ENCODE peak calls at places on chromosome 9, in seven cellular contexts. One of them, this sample, is unnamed.
A peak's percentile ranks its signal among the peaks of the same experiment; 100 is the strongest.

GRCh38 chr9:35820076-35820475 is 5.2 kb upstream of the HINT2 start:
- DNase-seq in IMR-90: peak; percentile 77
- DNase-seq in mesenchymal stem cell: no peak
- DNase-seq in neuronal stem cell: no peak
- DNase-seq in H9: no peak
- DNase-seq in mesendoderm: no peak
- DNase-seq in H1: no peak
- DNase-seq in this sample: no peak

GRCh38 chr9:101275671-101276250 is 109.0 kb downstream of the BAAT start:
- DNase-seq in IMR-90: no peak
- DNase-seq in mesenchymal stem cell: no peak
- DNase-seq in neuronal stem cell: no peak
- DNase-seq in H9: no peak
- DNase-seq in mesendoderm: no peak
- DNase-seq in H1: no peak
- DNase-seq in this sample: no peak

GRCh38 chr9:110543631-110544051 is 35.9 kb downstream of the SVEP1 start:
- DNase-seq in IMR-90: no peak
- DNase-seq in mesenchymal stem cell: peak; percentile 17
- DNase-seq in neuronal stem cell: no peak
- DNase-seq in H9: peak; percentile 36
- DNase-seq in mesendoderm: peak; percentile 25
- DNase-seq in H1: no peak
- DNase-seq in this sample: no peak

GRCh38 chr9:91419222-91420191 is 4.1 kb downstream of the NFIL3 start:
- DNase-seq in IMR-90: peak; percentile 97
- DNase-seq in mesenchymal stem cell: peak; percentile 98
- DNase-seq in neuronal stem cell: no peak
- DNase-seq in H9: no peak
- DNase-seq in mesendoderm: peak; percentile 45
- DNase-seq in H1: no peak
- DNase-seq in this sample: peak; percentile 93

GRCh38 chr9:91844170-91844569 is 105.9 kb downstream of the ROR2 start:
- DNase-seq in IMR-90: no peak
- DNase-seq in mesenchymal stem cell: no peak
- DNase-seq in neuronal stem cell: no peak
- DNase-seq in H9: no peak
- DNase-seq in mesendoderm: no peak
- DNase-seq in H1: no peak
- DNase-seq in this sample: peak; percentile 2

GRCh38 chr9:14258840-14259239 is 55.1 kb downstream of the NFIB start:
- DNase-seq in IMR-90: peak; percentile 68
- DNase-seq in mesenchymal stem cell: no peak
- DNase-seq in neuronal stem cell: no peak
- DNase-seq in H9: no peak
- DNase-seq in mesendoderm: no peak
- DNase-seq in H1: no peak
- DNase-seq in this sample: no peak

GRCh38 chr9:15430920-15431844 is 8.5 kb downstream of the SNAPC3 start:
- DNase-seq in IMR-90: no peak
- DNase-seq in mesenchymal stem cell: peak; percentile 13
- DNase-seq in neuronal stem cell: no peak
- DNase-seq in H9: no peak
- DNase-seq in mesendoderm: peak; percentile 28
- DNase-seq in H1: no peak
- DNase-seq in this sample: no peak

GRCh38 chr9:15308511-15308910 is 1.5 kb upstream of the TTC39B start:
- DNase-seq in IMR-90: peak; percentile 85
- DNase-seq in mesenchymal stem cell: peak; percentile 66
- DNase-seq in neuronal stem cell: no peak
- DNase-seq in H9: no peak
- DNase-seq in mesendoderm: no peak
- DNase-seq in H1: no peak
- DNase-seq in this sample: no peak

GRCh38 chr9:2335260-2335659 is 286.3 kb upstream of the VLDLR start:
- DNase-seq in IMR-90: no peak
- DNase-seq in mesenchymal stem cell: no peak
- DNase-seq in neuronal stem cell: no peak
- DNase-seq in H9: no peak
- DNase-seq in mesendoderm: no peak
- DNase-seq in H1: no peak
- DNase-seq in this sample: no peak

GRCh38 chr9:114428466-114428865 is 40.7 kb upstream of the AKNA start:
- DNase-seq in IMR-90: no peak
- DNase-seq in mesenchymal stem cell: no peak
- DNase-seq in neuronal stem cell: no peak
- DNase-seq in H9: no peak
- DNase-seq in mesendoderm: no peak
- DNase-seq in H1: no peak
- DNase-seq in this sample: no peak

GRCh38 chr9:89313842-89314241 is 2.8 kb downstream of the CKS2 start:
- DNase-seq in IMR-90: peak; percentile 46
- DNase-seq in mesenchymal stem cell: peak; percentile 42
- DNase-seq in neuronal stem cell: no peak
- DNase-seq in H9: no peak
- DNase-seq in mesendoderm: no peak
- DNase-seq in H1: no peak
- DNase-seq in this sample: no peak

GRCh38 chr9:92770005-92770995 is 5.7 kb upstream of the BICD2 start:
- DNase-seq in IMR-90: no peak
- DNase-seq in mesenchymal stem cell: peak; percentile 19
- DNase-seq in neuronal stem cell: no peak
- DNase-seq in H9: peak; percentile 73
- DNase-seq in mesendoderm: peak; percentile 62
- DNase-seq in H1: no peak
- DNase-seq in this sample: no peak

GRCh38 chr9:113633782-113634596 is 170.5 kb downstream of the RGS3 start:
- DNase-seq in IMR-90: peak; percentile 36
- DNase-seq in mesenchymal stem cell: no peak
- DNase-seq in neuronal stem cell: no peak
- DNase-seq in H9: no peak
- DNase-seq in mesendoderm: peak; percentile 59
- DNase-seq in H1: no peak
- DNase-seq in this sample: no peak

GRCh38 chr9:33818832-33819500 is 2.0 kb downstream of the UBE2R2 start:
- DNase-seq in IMR-90: peak; percentile 61
- DNase-seq in mesenchymal stem cell: peak; percentile 10
- DNase-seq in neuronal stem cell: no peak
- DNase-seq in H9: no peak
- DNase-seq in mesendoderm: no peak
- DNase-seq in H1: no peak
- DNase-seq in this sample: no peak

GRCh38 chr9:4305586-4305985 is 5.7 kb upstream of the GLIS3 start:
- DNase-seq in IMR-90: no peak
- DNase-seq in mesenchymal stem cell: no peak
- DNase-seq in neuronal stem cell: no peak
- DNase-seq in H9: no peak
- DNase-seq in mesendoderm: no peak
- DNase-seq in H1: no peak
- DNase-seq in this sample: no peak

GRCh38 chr9:131418143-131419028 is 24.5 kb downstream of the PRRC2B start:
- DNase-seq in IMR-90: peak; percentile 41
- DNase-seq in mesenchymal stem cell: peak; percentile 45
- DNase-seq in neuronal stem cell: no peak
- DNase-seq in H9: peak; percentile 56
- DNase-seq in mesendoderm: peak; percentile 82
- DNase-seq in H1: no peak
- DNase-seq in this sample: peak; percentile 37

DNA sequence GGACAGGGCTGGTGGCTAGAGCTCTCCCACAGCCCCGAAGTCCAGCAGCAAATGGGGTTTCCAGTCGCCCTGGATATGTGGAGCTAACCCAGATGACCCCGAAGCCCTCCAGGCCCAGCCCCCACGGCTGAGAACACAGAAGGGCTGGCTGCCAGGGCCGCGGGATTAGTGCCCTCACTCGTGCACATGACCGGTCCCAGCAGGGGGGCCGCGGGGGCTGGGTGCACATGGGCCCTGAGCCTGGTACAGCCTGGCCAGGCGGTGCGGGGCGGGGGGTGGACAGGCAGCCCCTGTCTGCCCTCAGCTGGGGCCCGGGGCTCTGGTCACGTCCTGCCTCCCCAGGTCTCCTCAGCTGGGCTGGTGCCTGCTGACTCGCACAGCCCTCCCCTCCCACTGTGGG is 5.9 kb downstream of the SSNA1 start:
- DNase-seq in IMR-90: no peak
- DNase-seq in mesenchymal stem cell: no peak
- DNase-seq in neuronal stem cell: no peak
- DNase-seq in H9: no peak
- DNase-seq in mesendoderm: no peak
- DNase-seq in H1: no peak
- DNase-seq in this sample: no peak
- H4K8ac ChIP-seq in IMR-90: no peak overlapping the region
- H4K8ac ChIP-seq in mesenchymal stem cell: no peak overlapping the region
- H4K8ac ChIP-seq in neuronal stem cell: no peak overlapping the region
- H4K8ac ChIP-seq in H9: no peak overlapping the region
- H4K8ac ChIP-seq in mesendoderm: no peak overlapping the region
- H4K8ac ChIP-seq in H1: peak overlapping the region; percentile 36
- H4K8ac ChIP-seq in this sample: no peak overlapping the region

DNA sequence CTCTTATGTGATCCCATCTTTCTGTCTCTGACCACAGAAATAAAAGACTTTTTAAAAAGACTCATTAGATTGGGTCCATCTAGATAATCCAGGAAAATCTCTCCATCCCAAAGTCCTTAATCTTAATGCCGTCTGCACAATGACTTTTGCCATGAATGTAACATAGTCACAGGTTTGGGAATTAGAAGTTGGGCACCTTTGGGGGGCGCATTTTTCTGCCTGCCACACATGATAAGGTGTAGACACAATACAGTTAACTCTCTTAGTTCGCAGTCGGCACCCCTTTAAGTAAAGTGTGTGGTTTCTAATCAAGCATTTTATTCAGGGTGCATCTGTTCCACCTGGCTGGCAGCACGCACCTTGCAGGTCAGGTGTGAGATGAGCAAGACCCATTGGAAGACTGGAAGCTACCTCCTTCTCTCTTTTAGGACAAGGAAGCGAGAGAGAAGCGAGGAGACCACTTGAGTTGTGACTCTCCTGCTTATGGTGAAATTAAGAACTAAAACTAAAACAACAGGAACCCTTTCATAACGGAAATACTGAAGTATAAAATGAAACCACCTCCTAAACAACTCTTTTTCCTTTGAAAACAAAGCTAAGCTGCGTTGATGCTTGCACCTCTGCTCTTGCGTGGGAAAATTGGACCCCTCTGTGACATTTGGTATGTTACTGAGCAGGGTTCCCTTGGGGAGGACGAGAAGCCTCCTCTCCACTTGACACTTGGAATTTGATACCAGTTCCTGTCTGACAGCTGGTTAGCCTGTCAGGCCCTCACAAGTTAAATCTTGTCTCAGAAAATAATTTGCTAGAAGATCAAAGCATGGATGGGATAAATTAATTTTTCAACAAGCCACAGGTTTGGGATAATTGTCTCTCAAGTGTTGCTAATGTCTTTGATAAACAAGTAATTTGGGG is 304.6 kb upstream of the DMRT1 start:
- DNase-seq in IMR-90: no peak
- DNase-seq in mesenchymal stem cell: no peak
- DNase-seq in neuronal stem cell: no peak
- DNase-seq in H9: no peak
- DNase-seq in mesendoderm: no peak
- DNase-seq in H1: no peak
- DNase-seq in this sample: no peak
- H3K4me1 ChIP-seq in IMR-90: no peaks in the 10 kb centered on the region
- H3K4me1 ChIP-seq in mesenchymal stem cell: peaks cover 3% of the 10 kb centered on the region
- H3K4me1 ChIP-seq in neuronal stem cell: peaks cover 2% of the 10 kb centered on the region
- H3K4me1 ChIP-seq in H9: peaks cover 11% of the 10 kb centered on the region
- H3K4me1 ChIP-seq in mesendoderm: peaks cover 5% of the 10 kb centered on the region
- H3K4me1 ChIP-seq in H1: peaks cover 2% of the 10 kb centered on the region
- H3K4me1 ChIP-seq in this sample: no peaks in the 10 kb centered on the region

DNA sequence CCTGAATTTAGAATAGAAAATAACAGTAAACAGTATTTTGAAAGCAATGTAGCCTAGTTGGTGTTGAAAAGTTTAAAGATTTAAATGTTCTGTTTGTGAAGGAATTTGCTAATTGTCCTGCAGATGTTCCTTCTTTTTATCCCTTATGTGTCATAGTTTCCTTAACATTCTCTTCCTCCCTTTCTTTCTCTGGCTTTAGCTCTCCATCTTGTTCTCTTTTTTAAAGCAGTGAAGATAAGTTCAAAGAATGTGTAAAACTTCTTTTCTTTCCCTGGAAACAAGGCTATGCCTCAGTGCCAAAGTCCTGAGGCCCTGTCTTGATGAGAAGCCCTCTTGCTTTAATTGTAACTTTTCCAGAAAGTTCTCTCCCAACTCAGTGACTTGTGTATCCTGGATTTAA is 24.4 kb upstream of the GAS1 start:
- DNase-seq in IMR-90: no peak
- DNase-seq in mesenchymal stem cell: no peak
- DNase-seq in neuronal stem cell: no peak
- DNase-seq in H9: no peak
- DNase-seq in mesendoderm: no peak
- DNase-seq in H1: no peak
- DNase-seq in this sample: no peak
- H2AK5ac ChIP-seq in IMR-90: no peak overlapping the region
- H2AK5ac ChIP-seq in mesenchymal stem cell: no peak overlapping the region
- H2AK5ac ChIP-seq in neuronal stem cell: no peak overlapping the region
- H2AK5ac ChIP-seq in H9: no peak overlapping the region
- H2AK5ac ChIP-seq in mesendoderm: no peak overlapping the region
- H2AK5ac ChIP-seq in H1: no peak overlapping the region
- H2AK5ac ChIP-seq in this sample: no peak overlapping the region

GRCh38 chr9:38422555-38423245 is 1.6 kb downstream of the IGFBPL1 start:
- DNase-seq in IMR-90: no peak
- DNase-seq in mesenchymal stem cell: no peak
- DNase-seq in neuronal stem cell: no peak
- DNase-seq in H9: no peak
- DNase-seq in mesendoderm: no peak
- DNase-seq in H1: no peak
- DNase-seq in this sample: no peak
- H4K8ac ChIP-seq in IMR-90: no peak overlapping the region
- H4K8ac ChIP-seq in mesenchymal stem cell: no peak overlapping the region
- H4K8ac ChIP-seq in neuronal stem cell: no peak overlapping the region
- H4K8ac ChIP-seq in H9: no peak overlapping the region
- H4K8ac ChIP-seq in mesendoderm: no peak overlapping the region
- H4K8ac ChIP-seq in H1: no peak overlapping the region
- H4K8ac ChIP-seq in this sample: peak overlapping the region; percentile 49

GRCh38 chr9:97748525-97748924 is 51.4 kb upstream of the XPA start:
- DNase-seq in IMR-90: no peak
- DNase-seq in mesenchymal stem cell: no peak
- DNase-seq in neuronal stem cell: no peak
- DNase-seq in H9: no peak
- DNase-seq in mesendoderm: no peak
- DNase-seq in H1: no peak
- DNase-seq in this sample: no peak
- H3K4me1 ChIP-seq in IMR-90: no peaks in the 10 kb centered on the region
- H3K4me1 ChIP-seq in mesenchymal stem cell: peaks cover 4% of the 10 kb centered on the region
- H3K4me1 ChIP-seq in neuronal stem cell: peaks cover 24% of the 10 kb centered on the region
- H3K4me1 ChIP-seq in H9: no peaks in the 10 kb centered on the region
- H3K4me1 ChIP-seq in mesendoderm: no peaks in the 10 kb centered on the region
- H3K4me1 ChIP-seq in H1: peaks cover 3% of the 10 kb centered on the region
- H3K4me1 ChIP-seq in this sample: peaks cover 8% of the 10 kb centered on the region

GRCh38 chr9:95085036-95085770 is 232.3 kb downstream of the FANCC start:
- DNase-seq in IMR-90: no peak
- DNase-seq in mesenchymal stem cell: no peak
- DNase-seq in neuronal stem cell: no peak
- DNase-seq in H9: no peak
- DNase-seq in mesendoderm: no peak
- DNase-seq in H1: no peak
- DNase-seq in this sample: no peak
- H2AK5ac ChIP-seq in IMR-90: no peak overlapping the region
- H2AK5ac ChIP-seq in mesenchymal stem cell: no peak overlapping the region
- H2AK5ac ChIP-seq in neuronal stem cell: peak overlapping the region; percentile 54
- H2AK5ac ChIP-seq in H9: no peak overlapping the region
- H2AK5ac ChIP-seq in mesendoderm: no peak overlapping the region
- H2AK5ac ChIP-seq in H1: no peak overlapping the region
- H2AK5ac ChIP-seq in this sample: no peak overlapping the region